ENCODE peak calls at places on chromosomes 5 and 9, in nine cellular contexts. R, N, G, J, Q, Y, A, P and L are unnamed samples.

GRCh38 chr5:67160985-67161384 is 35.6 kb downstream of the CD180 start:
- DNase-seq in Q (no peak), P (peak; percentile 39), G (peak; percentile 44), R (peak; percentile 58), Y (no peak), J (no peak), N (no peak), A (peak; percentile 60), L (peak; percentile 85)

GRCh38 chr9:131167146-131167692 is 41.8 kb downstream of the NUP214 start:
- DNase-seq in N (no peak), P (no peak), Y (no peak), G (no peak), Q (no peak), J (peak; percentile 57), R (no peak), A (no peak), L (no peak)

GRCh38 chr5:44875661-44876250 is 67.0 kb downstream of the MRPS30 start:
- DNase-seq in A (no peak), N (peak; percentile 46), Y (peak; percentile 1), G (no peak), P (peak; percentile 89), J (no peak), R (no peak), Q (no peak), L (peak; percentile 96)

GRCh38 chr9:112042769-112043168 is 132.3 kb downstream of the SUSD1 start:
- DNase-seq in N (no peak), P (no peak), G (no peak), Y (no peak), R (no peak), A (no peak), J (no peak), Q (no peak), L (no peak)

GRCh38 chr5:36876965-36877666 is 547 bp downstream of the NIPBL start:
- DNase-seq in R (peak; percentile 45), J (peak; percentile 77), Q (peak; percentile 72), A (peak; percentile 66), N (peak; percentile 80), G (peak; percentile 67), P (peak; percentile 65), Y (peak; percentile 40), L (peak; percentile 72)

GRCh38 chr5:134371834-134372340 is 518 bp downstream of the UBE2B start:
- DNase-seq in P (peak; percentile 57), G (peak; percentile 36), N (peak; percentile 54), J (peak; percentile 34), R (peak; percentile 5), Q (peak; percentile 64), A (peak; percentile 44), Y (no peak), L (peak; percentile 75)

GRCh38 chr9:124037790-124038189 is 26.2 kb downstream of the LHX2 start:
- DNase-seq in R (no peak), P (no peak), J (no peak), N (no peak), G (no peak), A (no peak), Q (no peak), Y (no peak), L (no peak)

GRCh38 chr9:37928552-37929430 is 24.9 kb upstream of the SLC25A51 start:
- DNase-seq in G (no peak), Y (no peak), A (no peak), J (no peak), N (no peak), Q (no peak), P (no peak), R (no peak), L (no peak)

GRCh38 chr9:117156771-117157535 is 257.9 kb downstream of the ASTN2 start:
- DNase-seq in Y (no peak), Q (no peak), G (no peak), A (no peak), P (no peak), R (no peak), J (no peak), N (no peak), L (no peak)

GRCh38 chr9:72025956-72026355 is 34.5 kb downstream of the C9orf57 start:
- DNase-seq in N (no peak), R (peak; percentile 13), J (no peak), G (no peak), Y (no peak), Q (no peak), A (no peak), P (no peak), L (peak; percentile 90)

GRCh38 chr9:87007711-87008360 is 60.5 kb upstream of the GAS1 start:
- DNase-seq in Q (no peak), G (no peak), P (no peak), J (peak; percentile 67), R (peak; percentile 0), N (peak; percentile 44), Y (no peak), A (peak; percentile 21), L (no peak)

GRCh38 chr5:149130932-149131273 is 10.4 kb upstream of the ABLIM3 start:
- DNase-seq in P (no peak), N (no peak), R (no peak), J (no peak), Y (no peak), G (no peak), Q (no peak), A (no peak), L (no peak)

GRCh38 chr5:59038169-59039002 is 455.5 kb downstream of the RAB3C start:
- DNase-seq in R (no peak), A (no peak), N (no peak), J (peak; percentile 6), Q (no peak), Y (no peak), G (no peak), P (peak; percentile 5), L (no peak)

GRCh38 chr5:96655506-96655905 is 6.7 kb upstream of the CAST start:
- DNase-seq in A (peak; percentile 43), R (peak; percentile 7), P (peak; percentile 22), Q (no peak), N (no peak), Y (no peak), J (no peak), G (no peak), L (peak; percentile 56)

GRCh38 chr9:21552244-21552825 is 70.2 kb upstream of the IFNE start:
- DNase-seq in Q (no peak), P (no peak), J (no peak), G (no peak), A (no peak), R (no peak), N (no peak), Y (no peak), L (no peak)

GRCh38 chr9:112836394-112836793 is 54.3 kb downstream of the SLC46A2 start:
- DNase-seq in G (no peak), A (no peak), Y (no peak), R (no peak), Q (no peak), P (peak; percentile 34), N (no peak), J (no peak), L (no peak)

GRCh38 chr5:55853271-55853670 is 2.1 kb downstream of the IL31RA start:
- DNase-seq in P (peak; percentile 18), Q (no peak), Y (no peak), J (no peak), G (no peak), R (no peak), A (peak; percentile 37), N (no peak), L (peak; percentile 67)

GRCh38 chr9:130995399-130995941 is 13.5 kb upstream of the LAMC3 start:
- DNase-seq in R (no peak), A (peak; percentile 58), G (peak; percentile 19), Q (no peak), P (peak; percentile 33), J (peak; percentile 71), N (peak; percentile 49), Y (no peak), L (no peak)

GRCh38 chr9:135503371-135504261 is 3.1 kb downstream of the MRPS2 start:
- DNase-seq in J (no peak), Q (no peak), A (no peak), G (no peak), P (no peak), R (no peak), Y (no peak), N (no peak), L (no peak)

GRCh38 chr9:30382271-30382670 is 2002.2 kb upstream of the ACO1 start:
- DNase-seq in J (no peak), G (no peak), R (no peak), A (peak; percentile 12), N (no peak), Q (no peak), Y (no peak), P (no peak), L (no peak)

GRCh38 chr9:15187589-15187988 is 119.4 kb downstream of the TTC39B start:
- DNase-seq in Q (no peak), P (no peak), N (no peak), J (no peak), G (no peak), R (no peak), A (no peak), Y (no peak), L (no peak)

GRCh38 chr5:159240301-159240870 is 22.7 kb upstream of the UBLCP1 start:
- DNase-seq in Y (no peak), N (no peak), A (no peak), Q (no peak), G (no peak), P (peak; percentile 57), R (peak; percentile 74), J (no peak), L (no peak)

GRCh38 chr9:95772320-95773060 is 103.0 kb upstream of the ERCC6L2 start:
- DNase-seq in Y (no peak), P (no peak), N (no peak), A (peak; percentile 55), Q (peak; percentile 51), J (peak; percentile 16), R (peak; percentile 45), G (peak; percentile 35), L (no peak)

GRCh38 chr5:125026900-125027731 is 280.7 kb upstream of the ZNF608 start:
- DNase-seq in Y (no peak), P (no peak), Q (no peak), A (peak; percentile 61), J (no peak), R (no peak), N (no peak), G (no peak), L (peak; percentile 74)

GRCh38 chr5:113381791-113382190 is 53.0 kb downstream of the TSSK1B start:
- DNase-seq in Y (no peak), N (no peak), G (no peak), A (no peak), R (no peak), P (no peak), J (no peak), Q (no peak), L (no peak)

GRCh38 chr5:9543266-9543925 is 2.5 kb downstream of the SEMA5A start:
- DNase-seq in N (no peak), P (no peak), R (no peak), Y (no peak), G (no peak), A (no peak), Q (no peak), J (no peak), L (no peak)

GRCh38 chr5:124570285-124571035 is 176.0 kb downstream of the ZNF608 start:
- DNase-seq in Y (no peak), J (no peak), G (no peak), Q (no peak), R (no peak), N (no peak), A (no peak), P (no peak), L (no peak)

GRCh38 chr9:131915181-131915580 is 164.5 kb downstream of the MED27 start:
- DNase-seq in P (no peak), R (peak; percentile 22), A (no peak), G (no peak), N (no peak), Y (no peak), J (no peak), Q (no peak), L (no peak)

GRCh38 chr9:131095666-131096489 is 453 bp upstream of the AIF1L start:
- DNase-seq in Y (no peak), G (peak; percentile 9), P (peak; percentile 16), R (no peak), N (peak; percentile 82), A (no peak), J (peak; percentile 82), Q (no peak), L (no peak)

GRCh38 chr5:56322592-56322991 is 89.5 kb upstream of the ANKRD55 start:
- DNase-seq in G (no peak), P (no peak), J (no peak), R (no peak), Q (no peak), Y (no peak), A (no peak), N (no peak), L (no peak)

GRCh38 chr5:123098767-123099513 is 9.9 kb downstream of the PRDM6 start:
- DNase-seq in Y (no peak), A (peak; percentile 60), Q (no peak), P (no peak), N (no peak), R (no peak), J (no peak), G (no peak), L (no peak)